ENCODE peak calls at places on chromosomes 16 and 17, in nine cellular contexts. One of them, this sample, is unnamed.

GRCh38 chr16:81419806-81420205 is 24.8 kb upstream of the CMIP start:
- DNase-seq in posterior cingulate gyrus: no peak
- DNase-seq in central memory CD4-positive, alpha-beta T cell: no peak
- DNase-seq in tibial artery: no peak
- DNase-seq in GM10248: no peak
- DNase-seq in sciatic nerve: no peak
- DNase-seq in HCEC 1CT: no peak
- DNase-seq in T-cell: no peak
- DNase-seq in caudate nucleus: no peak
- DNase-seq in this sample: no peak

GRCh38 chr17:78674156-78674555 is 97.0 kb upstream of the DNAH17 start:
- DNase-seq in posterior cingulate gyrus: no peak
- DNase-seq in central memory CD4-positive, alpha-beta T cell: no peak
- DNase-seq in tibial artery: no peak
- DNase-seq in GM10248: no peak
- DNase-seq in sciatic nerve: peak
- DNase-seq in HCEC 1CT: no peak
- DNase-seq in T-cell: no peak
- DNase-seq in caudate nucleus: no peak
- DNase-seq in this sample: peak

GRCh38 chr17:82058230-82058854 is 6.6 kb downstream of the GPS1 start:
- DNase-seq in posterior cingulate gyrus: no peak
- DNase-seq in central memory CD4-positive, alpha-beta T cell: no peak
- DNase-seq in tibial artery: no peak
- DNase-seq in GM10248: no peak
- DNase-seq in sciatic nerve: no peak
- DNase-seq in HCEC 1CT: no peak
- DNase-seq in T-cell: no peak
- DNase-seq in caudate nucleus: no peak
- DNase-seq in this sample: no peak

GRCh38 chr17:3260600-3260999 is 37.6 kb downstream of the OR3A1 start:
- DNase-seq in posterior cingulate gyrus: no peak
- DNase-seq in central memory CD4-positive, alpha-beta T cell: no peak
- DNase-seq in tibial artery: no peak
- DNase-seq in GM10248: no peak
- DNase-seq in sciatic nerve: no peak
- DNase-seq in HCEC 1CT: no peak
- DNase-seq in T-cell: no peak
- DNase-seq in caudate nucleus: no peak
- DNase-seq in this sample: no peak

GRCh38 chr16:57579361-57579665 is 36.9 kb downstream of the ADGRG5 start:
- DNase-seq in posterior cingulate gyrus: no peak
- DNase-seq in central memory CD4-positive, alpha-beta T cell: no peak
- DNase-seq in tibial artery: no peak
- DNase-seq in GM10248: no peak
- DNase-seq in sciatic nerve: no peak
- DNase-seq in HCEC 1CT: no peak
- DNase-seq in T-cell: no peak
- DNase-seq in caudate nucleus: no peak
- DNase-seq in this sample: peak

GRCh38 chr17:82944990-82945389 is 105.2 kb upstream of the ZNF750 start:
- DNase-seq in posterior cingulate gyrus: no peak
- DNase-seq in central memory CD4-positive, alpha-beta T cell: no peak
- DNase-seq in tibial artery: no peak
- DNase-seq in GM10248: no peak
- DNase-seq in sciatic nerve: no peak
- DNase-seq in HCEC 1CT: no peak
- DNase-seq in T-cell: no peak
- DNase-seq in caudate nucleus: no peak
- DNase-seq in this sample: no peak

GRCh38 chr17:82388922-82389283 is 17.3 kb downstream of the UTS2R start:
- DNase-seq in posterior cingulate gyrus: no peak
- DNase-seq in central memory CD4-positive, alpha-beta T cell: no peak
- DNase-seq in tibial artery: no peak
- DNase-seq in GM10248: no peak
- DNase-seq in sciatic nerve: no peak
- DNase-seq in HCEC 1CT: no peak
- DNase-seq in T-cell: no peak
- DNase-seq in caudate nucleus: no peak
- DNase-seq in this sample: no peak

GRCh38 chr17:7354262-7354781 is 634 bp upstream of the TMEM95 start:
- DNase-seq in posterior cingulate gyrus: no peak
- DNase-seq in central memory CD4-positive, alpha-beta T cell: no peak
- DNase-seq in tibial artery: no peak
- DNase-seq in GM10248: peak
- DNase-seq in sciatic nerve: no peak
- DNase-seq in HCEC 1CT: peak
- DNase-seq in T-cell: no peak
- DNase-seq in caudate nucleus: no peak
- DNase-seq in this sample: no peak

GRCh38 chr17:63774982-63775290 is 966 bp downstream of the DDX42 start:
- DNase-seq in posterior cingulate gyrus: no peak
- DNase-seq in central memory CD4-positive, alpha-beta T cell: peak
- DNase-seq in tibial artery: no peak
- DNase-seq in GM10248: no peak
- DNase-seq in sciatic nerve: no peak
- DNase-seq in HCEC 1CT: no peak
- DNase-seq in T-cell: no peak
- DNase-seq in caudate nucleus: no peak
- DNase-seq in this sample: no peak

GRCh38 chr16:9053006-9053601 is 38.3 kb upstream of the HAPSTR1 start:
- DNase-seq in posterior cingulate gyrus: peak
- DNase-seq in central memory CD4-positive, alpha-beta T cell: no peak
- DNase-seq in tibial artery: peak
- DNase-seq in GM10248: no peak
- DNase-seq in sciatic nerve: no peak
- DNase-seq in HCEC 1CT: peak
- DNase-seq in T-cell: no peak
- DNase-seq in caudate nucleus: no peak
- DNase-seq in this sample: peak

GRCh38 chr16:62036807-62037135 is 533 bp upstream of the CDH8 start:
- DNase-seq in posterior cingulate gyrus: no peak
- DNase-seq in central memory CD4-positive, alpha-beta T cell: no peak
- DNase-seq in tibial artery: no peak
- DNase-seq in GM10248: no peak
- DNase-seq in sciatic nerve: no peak
- DNase-seq in HCEC 1CT: no peak
- DNase-seq in T-cell: no peak
- DNase-seq in caudate nucleus: no peak
- DNase-seq in this sample: no peak

GRCh38 chr16:70454221-70455034 is at the start of gene FCSK:
- DNase-seq in posterior cingulate gyrus: peak
- DNase-seq in central memory CD4-positive, alpha-beta T cell: peak
- DNase-seq in tibial artery: no peak
- DNase-seq in GM10248: peak
- DNase-seq in sciatic nerve: peak
- DNase-seq in HCEC 1CT: peak
- DNase-seq in T-cell: peak
- DNase-seq in caudate nucleus: peak
- DNase-seq in this sample: peak

GRCh38 chr17:4635823-4636375 is 5.6 kb downstream of the ALOX15 start:
- DNase-seq in posterior cingulate gyrus: no peak
- DNase-seq in central memory CD4-positive, alpha-beta T cell: no peak
- DNase-seq in tibial artery: no peak
- DNase-seq in GM10248: peak
- DNase-seq in sciatic nerve: no peak
- DNase-seq in HCEC 1CT: no peak
- DNase-seq in T-cell: no peak
- DNase-seq in caudate nucleus: no peak
- DNase-seq in this sample: peak

GRCh38 chr16:14300631-14301149 is 229.6 kb downstream of the MRTFB start:
- DNase-seq in posterior cingulate gyrus: no peak
- DNase-seq in central memory CD4-positive, alpha-beta T cell: no peak
- DNase-seq in tibial artery: peak
- DNase-seq in GM10248: peak
- DNase-seq in sciatic nerve: peak
- DNase-seq in HCEC 1CT: peak
- DNase-seq in T-cell: no peak
- DNase-seq in caudate nucleus: no peak
- DNase-seq in this sample: peak

GRCh38 chr17:17900615-17901520 is 64.1 kb upstream of the SREBF1 start:
- DNase-seq in posterior cingulate gyrus: no peak
- DNase-seq in central memory CD4-positive, alpha-beta T cell: no peak
- DNase-seq in tibial artery: peak
- DNase-seq in GM10248: no peak
- DNase-seq in sciatic nerve: peak
- DNase-seq in HCEC 1CT: peak
- DNase-seq in T-cell: no peak
- DNase-seq in caudate nucleus: peak
- DNase-seq in this sample: peak

GRCh38 chr17:65049085-65049756 is 7.3 kb downstream of the GNA13 start:
- DNase-seq in posterior cingulate gyrus: no peak
- DNase-seq in central memory CD4-positive, alpha-beta T cell: no peak
- DNase-seq in tibial artery: no peak
- DNase-seq in GM10248: no peak
- DNase-seq in sciatic nerve: no peak
- DNase-seq in HCEC 1CT: no peak
- DNase-seq in T-cell: no peak
- DNase-seq in caudate nucleus: no peak
- DNase-seq in this sample: no peak

GRCh38 chr17:75468779-75469373 is 12.4 kb downstream of the TMEM94 start:
- DNase-seq in posterior cingulate gyrus: no peak
- DNase-seq in central memory CD4-positive, alpha-beta T cell: no peak
- DNase-seq in tibial artery: no peak
- DNase-seq in GM10248: no peak
- DNase-seq in sciatic nerve: no peak
- DNase-seq in HCEC 1CT: no peak
- DNase-seq in T-cell: no peak
- DNase-seq in caudate nucleus: no peak
- DNase-seq in this sample: no peak

GRCh38 chr17:63780507-63780906 is 6.5 kb downstream of the DDX42 start:
- DNase-seq in posterior cingulate gyrus: no peak
- DNase-seq in central memory CD4-positive, alpha-beta T cell: no peak
- DNase-seq in tibial artery: no peak
- DNase-seq in GM10248: no peak
- DNase-seq in sciatic nerve: no peak
- DNase-seq in HCEC 1CT: peak
- DNase-seq in T-cell: no peak
- DNase-seq in caudate nucleus: no peak
- DNase-seq in this sample: no peak

GRCh38 chr17:75869282-75870141 is 8.9 kb downstream of the TRIM47 start:
- DNase-seq in posterior cingulate gyrus: peak
- DNase-seq in central memory CD4-positive, alpha-beta T cell: no peak
- DNase-seq in tibial artery: peak
- DNase-seq in GM10248: no peak
- DNase-seq in sciatic nerve: peak
- DNase-seq in HCEC 1CT: peak
- DNase-seq in T-cell: no peak
- DNase-seq in caudate nucleus: peak
- DNase-seq in this sample: no peak

GRCh38 chr16:85652431-85653221 is 36.1 kb downstream of the GINS2 start:
- DNase-seq in posterior cingulate gyrus: peak
- DNase-seq in central memory CD4-positive, alpha-beta T cell: no peak
- DNase-seq in tibial artery: peak
- DNase-seq in GM10248: no peak
- DNase-seq in sciatic nerve: peak
- DNase-seq in HCEC 1CT: peak
- DNase-seq in T-cell: no peak
- DNase-seq in caudate nucleus: peak
- DNase-seq in this sample: peak

GRCh38 chr16:56068816-56069215 is 122.5 kb upstream of the GNAO1 start:
- DNase-seq in posterior cingulate gyrus: no peak
- DNase-seq in central memory CD4-positive, alpha-beta T cell: no peak
- DNase-seq in tibial artery: no peak
- DNase-seq in GM10248: no peak
- DNase-seq in sciatic nerve: no peak
- DNase-seq in HCEC 1CT: no peak
- DNase-seq in T-cell: no peak
- DNase-seq in caudate nucleus: no peak
- DNase-seq in this sample: no peak

GRCh38 chr17:47686661-47687327 is 7.2 kb upstream of the TBKBP1 start:
- DNase-seq in posterior cingulate gyrus: no peak
- DNase-seq in central memory CD4-positive, alpha-beta T cell: no peak
- DNase-seq in tibial artery: no peak
- DNase-seq in GM10248: no peak
- DNase-seq in sciatic nerve: no peak
- DNase-seq in HCEC 1CT: peak
- DNase-seq in T-cell: no peak
- DNase-seq in caudate nucleus: no peak
- DNase-seq in this sample: no peak

GRCh38 chr16:74726056-74726455 is 25.4 kb upstream of the MLKL start:
- DNase-seq in posterior cingulate gyrus: no peak
- DNase-seq in central memory CD4-positive, alpha-beta T cell: no peak
- DNase-seq in tibial artery: no peak
- DNase-seq in GM10248: no peak
- DNase-seq in sciatic nerve: no peak
- DNase-seq in HCEC 1CT: no peak
- DNase-seq in T-cell: no peak
- DNase-seq in caudate nucleus: no peak
- DNase-seq in this sample: no peak

GRCh38 chr17:46020023-46020735 is 21.1 kb downstream of the STH start:
- DNase-seq in posterior cingulate gyrus: no peak
- DNase-seq in central memory CD4-positive, alpha-beta T cell: peak
- DNase-seq in tibial artery: no peak
- DNase-seq in GM10248: peak
- DNase-seq in sciatic nerve: no peak
- DNase-seq in HCEC 1CT: no peak
- DNase-seq in T-cell: peak
- DNase-seq in caudate nucleus: no peak
- DNase-seq in this sample: no peak

GRCh38 chr17:41772586-41773189 is 13.8 kb downstream of the JUP start:
- DNase-seq in posterior cingulate gyrus: no peak
- DNase-seq in central memory CD4-positive, alpha-beta T cell: no peak
- DNase-seq in tibial artery: no peak
- DNase-seq in GM10248: no peak
- DNase-seq in sciatic nerve: no peak
- DNase-seq in HCEC 1CT: no peak
- DNase-seq in T-cell: no peak
- DNase-seq in caudate nucleus: no peak
- DNase-seq in this sample: no peak

GRCh38 chr16:21260870-21261791 is 17.0 kb downstream of the CRYM start:
- DNase-seq in posterior cingulate gyrus: no peak
- DNase-seq in central memory CD4-positive, alpha-beta T cell: no peak
- DNase-seq in tibial artery: no peak
- DNase-seq in GM10248: no peak
- DNase-seq in sciatic nerve: no peak
- DNase-seq in HCEC 1CT: peak
- DNase-seq in T-cell: no peak
- DNase-seq in caudate nucleus: no peak
- DNase-seq in this sample: no peak

This sample was measured in upper lobe of right lung.